ENCODE peak calls at places on chromosomes 6 and 20, in seven cellular contexts. F is A549, S is H1, U is PC-9, B is AG04450, G is neural progenitor cell, C is WTC11. I is an unnamed sample.

GRCh38 chr6:11634110-11634509 is 96.6 kb downstream of the TMEM170B start:
- DNase-seq in S (no peak), C (no peak), F (no peak), G (no peak), U (no peak), B (no peak), I (no peak)

GRCh38 chr6:41372526-41373366 is 37.3 kb downstream of the NCR2 start:
- DNase-seq in C (peak; percentile 43), U (no peak), S (no peak), B (no peak), G (peak; percentile 76), F (no peak), I (no peak)

GRCh38 chr20:34736106-34736505 is 32.0 kb downstream of the TP53INP2 start:
- DNase-seq in U (no peak), B (no peak), F (no peak), C (no peak), G (no peak), S (no peak), I (no peak)

GRCh38 chr6:8131265-8131897 is 29.0 kb upstream of the EEF1E1 start:
- DNase-seq in B (peak; percentile 39), G (peak; percentile 81), U (peak; percentile 45), C (peak; percentile 65), S (peak; percentile 31), F (peak; percentile 28), I (no peak)

GRCh38 chr6:78605909-78606446 is 261.4 kb upstream of the IRAK1BP1 start:
- DNase-seq in S (no peak), C (no peak), U (no peak), B (peak; percentile 34), F (no peak), G (no peak), I (no peak)

GRCh38 chr6:169583867-169584541 is 117.8 kb downstream of the WDR27 start:
- DNase-seq in S (no peak), C (no peak), G (no peak), U (no peak), B (no peak), F (no peak), I (no peak)

GRCh38 chr20:34971873-34972235 is 16.2 kb downstream of the MYH7B start:
- DNase-seq in G (no peak), U (no peak), C (no peak), B (no peak), F (no peak), S (no peak), I (no peak)

GRCh38 chr20:25273046-25273445 is 25.2 kb downstream of the PYGB start:
- DNase-seq in F (no peak), B (no peak), C (peak; percentile 4), S (no peak), U (no peak), G (no peak), I (no peak)

GRCh38 chr6:167647333-167647732 is 179.4 kb upstream of the AFDN start:
- DNase-seq in S (no peak), F (no peak), B (no peak), C (no peak), U (no peak), G (no peak), I (no peak)

GRCh38 chr6:71190809-71191208 is 97.8 kb upstream of the OGFRL1 start:
- DNase-seq in F (no peak), S (no peak), G (peak; percentile 13), B (no peak), U (no peak), C (no peak), I (no peak)
- TF ChIP-seq CTCF in F (peak; percentile 59), S (no peak), G (peak; percentile 43), B (peak; percentile 34), U (peak; percentile 73), C (no peak), I (peak; percentile 27)

GRCh38 chr6:148590881-148591280 is 155.9 kb upstream of the UST start:
- DNase-seq in C (no peak), F (no peak), U (no peak), B (no peak), S (no peak), G (no peak), I (no peak)
- TF ChIP-seq CTCF in C (no peak), F (no peak), U (no peak), B (no peak), S (no peak), G (no peak), I (no peak)

DNA sequence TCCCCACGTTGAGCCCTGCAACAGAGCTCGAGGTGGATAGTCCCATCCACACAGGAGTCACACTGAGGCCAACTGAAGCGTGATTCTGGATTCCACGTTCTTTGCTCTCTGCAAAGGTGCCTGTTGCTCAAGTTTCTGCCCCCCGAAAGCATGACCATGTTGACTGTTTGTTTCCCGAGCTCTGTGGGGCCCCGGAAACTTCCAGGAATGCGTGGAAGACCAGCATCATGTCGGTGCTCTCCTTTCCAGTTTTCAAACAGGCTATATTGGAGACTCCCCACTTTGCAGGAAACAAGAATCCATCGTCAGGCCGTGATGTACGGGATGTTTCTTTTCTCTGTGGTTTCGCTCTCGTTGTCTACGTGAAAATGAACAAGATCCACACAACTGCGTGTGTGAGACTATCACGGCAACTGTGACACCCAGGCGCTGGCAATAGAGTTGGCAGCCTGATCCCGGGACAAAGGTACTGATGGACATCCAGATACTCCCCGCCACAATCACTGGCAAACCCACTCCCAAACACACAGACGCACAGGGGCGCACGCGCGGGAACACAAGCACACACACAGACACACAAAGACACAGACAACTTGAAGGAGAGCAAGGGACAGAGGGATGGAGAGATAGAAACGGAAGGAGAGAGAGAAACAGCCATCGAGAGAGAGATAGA is 444.6 kb upstream of the DEFB115 start:
- DNase-seq in G (no peak), B (no peak), C (no peak), U (no peak), S (no peak), F (no peak), I (no peak)
- TF ChIP-seq CTCF in G (no peak), B (no peak), C (no peak), U (no peak), S (no peak), F (no peak), I (no peak)

DNA sequence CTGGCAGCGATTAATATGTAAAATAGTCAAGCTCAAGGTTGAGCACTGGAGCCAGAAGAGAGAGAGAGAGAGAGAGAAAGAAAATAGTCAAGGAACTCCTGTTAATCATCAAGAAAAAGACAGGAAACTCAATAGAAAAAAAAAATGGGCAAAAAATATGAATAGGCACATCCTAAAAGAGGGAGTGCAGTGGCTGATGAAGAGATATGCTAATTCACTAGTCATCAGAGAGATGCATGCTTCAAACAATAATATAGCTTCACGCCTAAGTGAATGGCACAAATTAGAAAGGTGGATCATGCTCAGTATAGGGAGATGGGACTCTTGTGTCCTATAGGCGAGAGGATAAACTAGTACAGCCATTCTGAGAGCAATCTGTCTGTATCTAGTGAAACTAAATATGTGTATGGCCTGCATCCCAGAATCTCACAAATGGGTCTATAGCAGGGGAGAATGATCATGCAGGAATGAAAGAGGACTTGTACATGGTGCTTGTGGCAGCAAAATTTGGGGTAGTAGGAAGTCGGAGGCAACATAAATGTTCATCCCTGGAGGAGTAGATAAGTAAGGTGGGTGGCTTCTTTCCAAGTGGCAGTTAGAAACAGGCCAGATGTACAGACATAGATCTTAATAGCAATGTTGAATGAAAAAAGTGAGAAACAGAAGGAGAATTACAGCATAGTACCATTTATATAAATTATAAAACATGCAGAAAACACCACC is 176.8 kb downstream of the VEGFA start:
- DNase-seq in F (no peak), B (no peak), U (no peak), S (no peak), G (no peak), C (no peak), I (no peak)
- TF ChIP-seq CTCF in F (no peak), B (no peak), U (no peak), S (no peak), G (no peak), C (no peak), I (no peak)

GRCh38 chr20:52601295-52601971 is 370.7 kb upstream of the TSHZ2 start:
- DNase-seq in S (no peak), G (no peak), C (no peak), U (no peak), F (no peak), B (no peak), I (no peak)
- TF ChIP-seq CTCF in S (no peak), G (no peak), C (no peak), U (no peak), F (no peak), B (no peak), I (no peak)

DNA sequence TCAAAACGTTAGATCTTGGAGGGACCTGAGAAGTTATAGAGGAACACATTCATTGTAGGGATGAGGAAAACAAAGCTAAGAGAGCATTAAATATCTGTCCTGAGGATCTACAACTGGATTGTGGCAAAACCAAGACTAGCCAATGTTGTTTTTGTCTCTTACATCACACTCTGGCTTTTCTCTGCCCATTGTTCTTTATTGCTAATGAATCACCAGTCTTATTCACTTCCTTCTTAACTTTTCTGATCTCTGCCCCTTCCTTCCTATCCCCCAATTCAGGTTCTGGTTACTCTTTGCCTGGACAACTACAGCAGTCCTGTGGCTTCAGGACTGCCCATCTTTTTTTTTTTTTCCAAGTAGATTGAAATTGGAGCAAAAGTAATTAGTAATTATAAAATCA is 57.0 kb upstream of the PREP start:
- DNase-seq in C (no peak), S (no peak), F (peak; percentile 1), B (no peak), G (no peak), U (peak; percentile 64), I (no peak)
- TF ChIP-seq CTCF in C (no peak), S (no peak), F (no peak), B (no peak), G (no peak), U (no peak), I (no peak)

GRCh38 chr6:130366011-130366963 is at the start of gene TMEM200A:
- DNase-seq in C (peak; percentile 66), F (peak; percentile 6), B (no peak), G (peak; percentile 78), U (no peak), S (peak; percentile 13), I (peak; percentile 31)
- TF ChIP-seq CTCF in C (no peak), F (no peak), B (peak; percentile 36), G (peak; percentile 41), U (no peak), S (peak; percentile 8), I (peak; percentile 30)